ENCODE peak calls at places on chromosomes 16 and 17, in four cellular contexts. O is AG09309; Z is CD8-positive, alpha-beta T cell; Q is right atrium auricular region. D is an unnamed sample.
A peak's percentile ranks its signal among the peaks of the same experiment; 100 is the strongest.

GRCh38 chr17:1351275-1351674 is 48.7 kb downstream of the YWHAE start:
- DNase-seq in O (no peak), Z (no peak), Q (no peak), D (peak; percentile 58)

GRCh38 chr16:79261461-79261860 is 339.1 kb downstream of the MAF start:
- DNase-seq in O (no peak), Z (no peak), Q (no peak), D (no peak)

GRCh38 chr17:42248351-42249179 is 27.6 kb downstream of the STAT5B start:
- DNase-seq in O (peak; percentile 67), Z (peak; percentile 71), Q (peak; percentile 94), D (peak; percentile 89)

GRCh38 chr17:1124896-1125774 is 54.6 kb downstream of the ABR start:
- DNase-seq in O (no peak), Z (no peak), Q (no peak), D (no peak)

GRCh38 chr17:20156196-20157077 is 147.3 kb downstream of the SPECC1 start:
- DNase-seq in O (no peak), Z (no peak), Q (no peak), D (peak; percentile 86)

GRCh38 chr16:22685162-22685830 is 128.7 kb upstream of the HS3ST2 start:
- DNase-seq in O (no peak), Z (no peak), Q (peak; percentile 89), D (peak; percentile 95)

GRCh38 chr16:55021595-55022475 is 91.2 kb downstream of the IRX5 start:
- DNase-seq in O (peak; percentile 45), Z (no peak), Q (no peak), D (peak; percentile 67)

GRCh38 chr17:13594762-13595697 is 6.7 kb downstream of the HS3ST3A1 start:
- DNase-seq in O (no peak), Z (peak; percentile 79), Q (peak; percentile 78), D (peak; percentile 91)

GRCh38 chr17:79116575-79117368 is 42.1 kb downstream of the ENGASE start:
- DNase-seq in O (no peak), Z (no peak), Q (no peak), D (no peak)

GRCh38 chr16:10906914-10907756 is 30.1 kb downstream of the CIITA start:
- DNase-seq in O (no peak), Z (no peak), Q (no peak), D (no peak)

GRCh38 chr17:52170963-52171572 is 12.6 kb upstream of the CA10 start:
- DNase-seq in O (no peak), Z (no peak), Q (no peak), D (no peak)

GRCh38 chr17:74943808-74944522 is 8.3 kb downstream of the OTOP3 start:
- DNase-seq in O (no peak), Z (no peak), Q (no peak), D (peak; percentile 37)

GRCh38 chr17:50331085-50331791 is 14.7 kb upstream of the XYLT2 start:
- DNase-seq in O (peak; percentile 87), Z (no peak), Q (no peak), D (no peak)

GRCh38 chr16:30567991-30568638 is 3.4 kb downstream of the ZNF688 start:
- DNase-seq in O (peak; percentile 92), Z (no peak), Q (no peak), D (no peak)
- H3K4me3 ChIP-seq in O (no peak overlapping the region), Z (peak overlapping the region; percentile 26), Q (no peak overlapping the region), D (no peak overlapping the region)

GRCh38 chr16:84237994-84238750 is 1.6 kb downstream of the KCNG4 start:
- DNase-seq in O (no peak), Z (no peak), Q (no peak), D (no peak)
- TF ChIP-seq CTCF in O (no peak), Z (no peak), Q (no peak), D (no peak)

DNA sequence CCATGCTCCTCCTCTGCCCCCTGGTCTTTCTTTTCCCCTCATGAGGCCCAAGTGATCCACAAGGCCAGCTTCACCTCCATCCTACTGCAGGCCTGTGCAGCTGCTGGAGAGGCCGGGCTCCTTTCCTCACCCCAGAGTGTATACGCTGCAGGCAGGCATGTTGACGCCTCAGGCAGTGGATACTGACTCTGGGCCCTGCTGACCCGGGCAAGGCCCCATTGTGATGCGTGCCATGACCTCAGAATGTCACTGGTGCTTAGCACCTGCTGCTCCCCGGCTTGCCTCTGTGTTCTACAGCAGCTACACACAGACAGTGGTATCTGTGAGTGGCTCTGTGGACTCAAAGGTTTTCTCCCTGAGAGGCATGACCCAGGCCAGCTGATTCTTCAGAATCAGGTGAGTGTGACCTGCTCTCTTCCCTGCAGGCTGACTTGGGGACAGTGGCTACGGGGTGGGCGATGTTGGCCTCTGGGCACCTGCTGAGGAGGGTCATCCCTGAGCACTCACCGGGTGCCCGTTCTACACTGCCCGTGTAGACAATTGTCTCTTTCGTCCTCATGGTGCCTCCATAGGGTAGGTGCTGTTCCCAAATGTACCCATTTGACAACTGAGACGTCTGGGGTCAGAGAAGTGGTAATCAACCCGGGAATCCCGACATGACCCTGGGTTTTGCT is 74.6 kb downstream of the GOSR1 start:
- DNase-seq in O (no peak), Z (no peak), Q (peak; percentile 38), D (no peak)
- H3K4me3 ChIP-seq in O (no peak overlapping the region), Z (no peak overlapping the region), Q (no peak overlapping the region), D (no peak overlapping the region)

DNA sequence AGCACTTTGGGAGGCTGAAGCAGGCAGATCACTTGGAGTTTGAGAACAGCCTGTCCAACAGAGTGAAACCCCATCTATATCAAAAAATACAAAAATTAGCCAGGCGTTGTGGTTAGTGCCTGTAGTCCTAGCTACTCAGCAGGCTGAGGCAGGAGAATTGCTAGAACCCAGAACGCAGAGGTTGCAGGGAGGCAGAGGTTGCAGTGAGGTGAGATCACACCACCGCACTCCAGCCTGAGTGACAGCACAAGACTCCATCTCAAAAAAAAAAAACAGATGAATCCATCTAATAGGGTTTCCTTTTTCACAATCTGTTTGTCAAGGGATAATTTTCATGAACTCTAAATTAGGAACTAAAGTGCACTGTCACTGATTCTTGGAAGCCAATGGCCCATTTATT is 99.0 kb downstream of the PARN start:
- DNase-seq in O (no peak), Z (no peak), Q (no peak), D (no peak)
- TF ChIP-seq CTCF in O (no peak), Z (no peak), Q (no peak), D (no peak)

GRCh38 chr17:39863918-39864746 is at the start of gene IKZF3:
- DNase-seq in O (no peak), Z (peak; percentile 69), Q (no peak), D (peak; percentile 88)
- H3K4me3 ChIP-seq in O (no peak within 1 kb of the TSS), Z (peak within 1 kb of the TSS; percentile 65), Q (no peak within 1 kb of the TSS), D (no peak within 1 kb of the TSS)

GRCh38 chr16:88628512-88628974 is 9.8 kb upstream of the IL17C start:
- DNase-seq in O (no peak), Z (no peak), Q (no peak), D (no peak)
- TF ChIP-seq CTCF in O (peak; percentile 33), Z (no peak), Q (no peak), D (no peak)

GRCh38 chr17:55722742-55723487 is at the start of gene TMEM100:
- DNase-seq in O (peak; percentile 63), Z (no peak), Q (peak; percentile 74), D (peak; percentile 88)

GRCh38 chr17:55717898-55718735 is 4.5 kb downstream of the TMEM100 start:
- DNase-seq in O (no peak), Z (peak; percentile 32), Q (peak; percentile 94), D (peak; percentile 95)

GRCh38 chr17:55722016-55722706 is 503 bp downstream of the TMEM100 start:
- DNase-seq in O (no peak), Z (no peak), Q (no peak), D (no peak)

GRCh38 chr17:55723488-55723848 is 804 bp upstream of the TMEM100 start:
- DNase-seq in O (no peak), Z (no peak), Q (no peak), D (no peak)

GRCh38 chr17:55720917-55721836 is 1.5 kb downstream of the TMEM100 start:
- DNase-seq in O (no peak), Z (no peak), Q (no peak), D (no peak)
- H3K4me3 ChIP-seq in O (no peak overlapping the region), Z (no peak overlapping the region), Q (peak overlapping the region; percentile 17), D (no peak overlapping the region)

GRCh38 chr17:66900126-66901010 is 64.1 kb upstream of the CACNG4 start:
- DNase-seq in O (no peak), Z (no peak), Q (no peak), D (no peak)
- TF ChIP-seq CTCF in O (peak; percentile 33), Z (no peak), Q (no peak), D (no peak)